ENCODE peak calls at places on chromosomes 11 and 22, in seven cellular contexts. A is stimulated activated naive CD4-positive, alpha-beta T cell; G is stimulated activated CD4-positive, alpha-beta T cell treated with anti-CD3 and anti-CD28 coated beads, Interleukin-15, amount 100 ng/mL, for 1 hour; R is NCI-H2081 treated with DMSO at 0.1 percent for 48 hours; B is activated B cell treated with CpG ODN at 0.5 μM for 24 hours; N is transverse colon; T is AG20443. F is an unnamed sample.

GRCh38 chr11:126219547-126219946 is 8.0 kb downstream of the FAM118B start:
- DNase-seq in A (no peak), T (no peak), N (peak; percentile 48), R (no peak), G (no peak), B (no peak), F (no peak)

GRCh38 chr11:118200901-118201680 is 23.7 kb downstream of the JAML start:
- DNase-seq in G (no peak), N (no peak), B (no peak), T (no peak), A (no peak), R (no peak), F (no peak)

GRCh38 chr11:11265994-11266606 is 87.0 kb downstream of the CSNK2A3 start:
- DNase-seq in N (peak; percentile 60), R (no peak), G (peak; percentile 31), B (no peak), T (peak; percentile 79), A (peak; percentile 10), F (peak; percentile 89)

GRCh38 chr11:105673089-105673488 is 63.2 kb downstream of the GRIA4 start:
- DNase-seq in N (no peak), R (no peak), T (peak; percentile 12), B (no peak), A (no peak), G (no peak), F (peak; percentile 57)

GRCh38 chr11:19284881-19285280 is 44.1 kb upstream of the E2F8 start:
- DNase-seq in B (no peak), R (no peak), T (no peak), G (no peak), N (no peak), A (no peak), F (no peak)

GRCh38 chr11:61855939-61856730 is 28.0 kb downstream of the FADS2 start:
- DNase-seq in T (no peak), B (no peak), N (no peak), G (no peak), R (no peak), A (no peak), F (no peak)

GRCh38 chr22:45528046-45528445 is 25.4 kb downstream of the FBLN1 start:
- DNase-seq in B (no peak), N (no peak), A (no peak), G (no peak), R (no peak), T (no peak), F (no peak)

GRCh38 chr11:123316003-123316402 is 114.1 kb upstream of the GRAMD1B start:
- DNase-seq in N (no peak), B (no peak), R (no peak), G (no peak), A (no peak), T (no peak), F (no peak)

GRCh38 chr11:20243974-20244373 is 83.7 kb upstream of the DBX1 start:
- DNase-seq in R (no peak), G (no peak), B (no peak), A (no peak), T (no peak), N (no peak), F (no peak)

GRCh38 chr22:32000171-32000570 is 42.9 kb upstream of the SLC5A1 start:
- DNase-seq in N (no peak), R (no peak), G (no peak), B (no peak), T (no peak), A (no peak), F (no peak)

GRCh38 chr11:13120691-13121090 is 111.6 kb downstream of the RASSF10 start:
- DNase-seq in N (no peak), A (no peak), R (no peak), G (no peak), T (no peak), B (no peak), F (no peak)

GRCh38 chr22:30609260-30610185 is 2.5 kb downstream of the TCN2 start:
- DNase-seq in N (peak; percentile 82), R (no peak), A (no peak), T (peak; percentile 92), B (no peak), G (no peak), F (no peak)

GRCh38 chr22:19887251-19887985 is 32.7 kb upstream of the GNB1L start:
- DNase-seq in N (no peak), G (no peak), B (no peak), T (no peak), R (no peak), A (no peak), F (no peak)

GRCh38 chr11:119835804-119836203 is 106.8 kb upstream of the NECTIN1 start:
- DNase-seq in G (no peak), N (no peak), B (no peak), R (no peak), A (no peak), T (no peak), F (no peak)

GRCh38 chr22:36151006-36151595 is 9.5 kb downstream of the APOL3 start:
- DNase-seq in N (no peak), T (no peak), R (no peak), G (no peak), B (no peak), A (no peak), F (no peak)

GRCh38 chr22:26894766-26895485 is 237.5 kb downstream of the MIAT start:
- DNase-seq in R (no peak), B (no peak), N (no peak), A (no peak), G (no peak), T (peak; percentile 89), F (no peak)

GRCh38 chr22:30265851-30266444 is 703 bp downstream of the OSM start:
- DNase-seq in R (no peak), B (peak; percentile 71), A (peak; percentile 88), N (peak; percentile 73), G (peak; percentile 67), T (no peak), F (no peak)

GRCh38 chr11:29527391-29527936 is 489.4 kb downstream of the KCNA4 start:
- DNase-seq in B (no peak), N (no peak), A (no peak), G (no peak), R (no peak), T (no peak), F (no peak)

GRCh38 chr22:26671317-26672059 is 14.1 kb downstream of the MIAT start:
- DNase-seq in T (no peak), B (peak; percentile 60), R (no peak), G (peak; percentile 58), A (peak; percentile 73), N (peak; percentile 60), F (no peak)

GRCh38 chr22:40235418-40235817 is 57.7 kb downstream of the TNRC6B start:
- DNase-seq in N (no peak), G (no peak), B (no peak), A (no peak), T (no peak), R (no peak), F (no peak)

GRCh38 chr11:3609416-3610265 is 32.2 kb downstream of the ART5 start:
- DNase-seq in A (peak; percentile 30), G (no peak), T (peak; percentile 64), N (no peak), B (no peak), R (no peak), F (peak; percentile 77)

GRCh38 chr11:30346068-30346688 is 23.3 kb downstream of the ARL14EP start:
- DNase-seq in N (no peak), B (no peak), A (peak; percentile 66), G (no peak), T (peak; percentile 39), R (no peak), F (peak; percentile 51)

GRCh38 chr11:108906826-108907225 is 242.0 kb downstream of the DDX10 start:
- DNase-seq in B (no peak), A (no peak), N (no peak), R (no peak), G (no peak), T (no peak), F (no peak)

GRCh38 chr11:2538951-2539735 is 94.3 kb downstream of the KCNQ1 start:
- DNase-seq in G (no peak), R (no peak), N (peak; percentile 4), B (no peak), A (no peak), T (no peak), F (no peak)

GRCh38 chr11:11036185-11037161 is 178.6 kb upstream of the ZBED5 start:
- DNase-seq in T (no peak), N (no peak), B (no peak), R (peak; percentile 0), A (peak; percentile 58), G (no peak), F (peak; percentile 68)

GRCh38 chr22:41360126-41360525 is 21.6 kb upstream of the TEF start:
- DNase-seq in R (no peak), G (no peak), N (no peak), T (no peak), A (no peak), B (no peak), F (peak; percentile 77)

GRCh38 chr22:19522190-19522880 is 1.9 kb downstream of the CLDN5 start:
- DNase-seq in A (no peak), N (no peak), B (no peak), T (peak; percentile 9), R (peak; percentile 69), G (no peak), F (peak; percentile 40)

GRCh38 chr22:44951510-44951816 is 58.3 kb downstream of the PHF21B start:
- DNase-seq in B (no peak), A (no peak), R (no peak), T (no peak), N (no peak), G (no peak), F (no peak)

GRCh38 chr22:23110190-23110921 is 31.4 kb downstream of the RSPH14 start:
- DNase-seq in R (no peak), A (no peak), T (no peak), G (no peak), B (no peak), N (no peak), F (no peak)

GRCh38 chr22:22201185-22201924 is 43.2 kb upstream of the VPREB1 start:
- DNase-seq in T (no peak), G (peak; percentile 31), N (peak; percentile 64), A (peak; percentile 35), R (no peak), B (peak; percentile 58), F (peak; percentile 51)

GRCh38 chr11:75313457-75314272 is 37.8 kb downstream of the ARRB1 start:
- DNase-seq in G (no peak), N (no peak), R (no peak), A (no peak), B (no peak), T (peak; percentile 71), F (no peak)

GRCh38 chr11:35293699-35294098 is 125.7 kb downstream of the SLC1A2 start:
- DNase-seq in B (no peak), N (no peak), T (no peak), G (no peak), A (no peak), R (no peak), F (no peak)

GRCh38 chr11:82747471-82747870 is 13.8 kb upstream of the FAM181B start:
- DNase-seq in A (no peak), G (no peak), T (no peak), R (no peak), B (no peak), N (no peak), F (no peak)

GRCh38 chr11:108592591-108593213 is 866 bp downstream of the EXPH5 start:
- DNase-seq in R (no peak), B (peak; percentile 28), G (no peak), A (peak; percentile 69), N (peak; percentile 48), T (peak; percentile 52), F (peak; percentile 35)

GRCh38 chr22:27462190-27462589 is 339.4 kb downstream of the MN1 start:
- DNase-seq in R (no peak), B (no peak), A (no peak), N (no peak), G (no peak), T (peak; percentile 67), F (no peak)

GRCh38 chr11:3091081-3091845 is 34.0 kb upstream of the CARS1 start:
- DNase-seq in B (no peak), N (no peak), A (no peak), G (no peak), T (no peak), R (no peak), F (no peak)

GRCh38 chr11:70482529-70482917 is 84.2 kb downstream of the CTTN start:
- DNase-seq in G (no peak), T (no peak), N (no peak), R (no peak), B (no peak), A (no peak), F (no peak)

GRCh38 chr11:122186439-122187080 is 70.5 kb upstream of the BLID start:
- DNase-seq in N (no peak), B (no peak), G (no peak), R (no peak), A (no peak), T (peak; percentile 62), F (no peak)

F was measured in iPS-NIHi11.